ENCODE peak calls at places on chromosomes 3 and 15, in nine cellular contexts. K is A549, X is mammary epithelial cell, S is PC-9, Z is left ventricle myocardium inferior, J is NT2/D1, Q is cardiac muscle cell, G is DND-41, C is Peyer's patch. F is an unnamed sample.

GRCh38 chr3:197292083-197293042 is 6.0 kb downstream of the DLG1 start:
- DNase-seq in G (no peak), C (no peak), X (no peak), K (no peak), S (peak; percentile 45), Q (no peak), J (no peak), Z (no peak), F (no peak)

GRCh38 chr15:101206173-101206572 is 45.7 kb downstream of the CHSY1 start:
- DNase-seq in Q (no peak), K (no peak), C (no peak), X (no peak), J (no peak), S (no peak), G (peak; percentile 48), Z (no peak), F (no peak)

GRCh38 chr15:84810073-84810840 is 6.9 kb upstream of the ALPK3 start:
- DNase-seq in Z (no peak), S (no peak), Q (no peak), J (no peak), X (no peak), G (no peak), K (no peak), C (no peak), F (no peak)

GRCh38 chr15:31341036-31341435 is 14.4 kb downstream of the KLF13 start:
- DNase-seq in G (no peak), J (no peak), Z (no peak), Q (no peak), X (no peak), S (no peak), K (no peak), C (no peak), F (no peak)

GRCh38 chr3:152610621-152611020 is 224.3 kb upstream of the P2RY1 start:
- DNase-seq in Q (no peak), C (no peak), X (no peak), Z (no peak), K (no peak), G (no peak), J (no peak), S (no peak), F (no peak)

GRCh38 chr15:88992216-88992615 is 79.0 kb upstream of the MFGE8 start:
- DNase-seq in C (no peak), Q (no peak), K (no peak), S (no peak), Z (no peak), X (no peak), G (no peak), J (no peak), F (no peak)

GRCh38 chr15:42104095-42104891 is 9.9 kb upstream of the PLA2G4D start:
- DNase-seq in K (no peak), C (no peak), Z (no peak), Q (no peak), X (no peak), G (no peak), J (no peak), S (no peak), F (no peak)

GRCh38 chr15:65072027-65072426 is 4.2 kb upstream of the RASL12 start:
- DNase-seq in Z (peak; percentile 62), K (no peak), J (no peak), Q (no peak), C (no peak), S (no peak), G (no peak), X (no peak), F (peak; percentile 70)

GRCh38 chr3:102194760-102195159 is 240.1 kb upstream of the ZPLD1 start:
- DNase-seq in S (no peak), Z (no peak), X (no peak), K (no peak), C (no peak), Q (no peak), G (no peak), J (no peak), F (no peak)

GRCh38 chr15:47987908-47988532 is 132.8 kb upstream of the SLC24A5 start:
- DNase-seq in J (peak; percentile 36), Q (peak; percentile 78), C (peak; percentile 57), K (peak; percentile 4), S (no peak), G (peak; percentile 8), X (peak; percentile 32), Z (no peak), F (no peak)

GRCh38 chr3:190886945-190887344 is 24.5 kb upstream of the GMNC start:
- DNase-seq in X (peak; percentile 56), Q (no peak), J (no peak), G (no peak), S (no peak), C (no peak), Z (no peak), K (no peak), F (no peak)

GRCh38 chr3:154981201-154981600 is 98.9 kb upstream of the MME start:
- DNase-seq in C (no peak), S (no peak), Q (no peak), X (no peak), J (no peak), Z (no peak), G (no peak), K (no peak), F (no peak)

GRCh38 chr3:23624305-23624704 is 181.4 kb upstream of the UBE2E1 start:
- DNase-seq in Z (no peak), G (no peak), K (no peak), S (no peak), C (no peak), J (no peak), Q (no peak), X (peak; percentile 59), F (no peak)

GRCh38 chr15:71219646-71220045 is 104.4 kb downstream of the THSD4 start:
- DNase-seq in C (no peak), G (no peak), Z (no peak), K (no peak), Q (no peak), X (peak; percentile 86), S (no peak), J (no peak), F (no peak)

GRCh38 chr3:168457973-168458539 is 362.3 kb upstream of the GOLIM4 start:
- DNase-seq in Z (no peak), K (no peak), S (no peak), J (no peak), G (no peak), X (no peak), C (no peak), Q (no peak), F (no peak)

GRCh38 chr3:75265897-75266296 is 398.2 kb upstream of the FRG2C start:
- DNase-seq in Z (no peak), Q (no peak), C (no peak), X (no peak), S (no peak), J (no peak), G (no peak), K (no peak), F (no peak)

GRCh38 chr15:99983171-99983891 is 250.1 kb upstream of the LYSMD4 start:
- DNase-seq in C (no peak), J (peak; percentile 62), X (no peak), G (no peak), Z (no peak), S (no peak), K (no peak), Q (no peak), F (no peak)

GRCh38 chr3:107928084-107928445 is 162.8 kb downstream of the CD47 start:
- DNase-seq in G (no peak), Z (no peak), X (peak; percentile 45), J (no peak), S (no peak), K (peak; percentile 18), Q (peak; percentile 11), C (no peak), F (no peak)

GRCh38 chr3:159852821-159853505 is 135.7 kb upstream of the IL12A start:
- DNase-seq in C (no peak), S (peak; percentile 35), Q (peak; percentile 89), K (peak; percentile 10), G (no peak), Z (peak; percentile 80), J (no peak), X (peak; percentile 66), F (peak; percentile 81)

DNA sequence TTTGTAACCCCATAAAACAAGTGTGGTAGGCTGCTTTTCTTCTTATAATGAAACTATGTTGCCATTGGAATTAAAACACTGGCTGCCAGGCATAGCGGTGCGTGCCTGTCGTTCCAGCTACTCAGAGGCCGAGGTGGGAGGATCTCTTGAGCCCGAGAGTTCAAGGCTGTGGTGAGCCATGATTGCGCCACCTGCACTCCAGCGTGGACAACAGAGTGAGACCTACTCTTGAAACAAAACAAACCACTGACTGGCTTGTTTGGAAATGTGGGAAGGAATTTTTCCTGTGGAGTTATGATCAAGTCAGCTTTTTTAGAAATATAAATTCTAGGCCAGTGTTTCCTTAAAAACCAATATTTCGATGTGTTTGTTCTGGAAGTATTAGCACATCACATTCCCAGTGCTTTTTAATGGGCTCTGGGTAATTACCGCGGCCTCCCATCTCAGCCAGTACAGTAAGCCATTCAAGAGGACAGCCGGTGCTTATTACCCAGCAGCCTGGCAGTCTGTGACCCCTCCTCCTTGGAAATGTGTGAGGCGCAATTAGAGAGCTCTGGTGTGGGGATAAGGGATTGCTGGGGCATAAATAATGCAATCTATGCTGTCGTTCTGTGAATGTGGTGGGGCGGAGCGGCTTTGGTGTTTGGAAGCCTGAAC is 58.3 kb upstream of the TRAK1 start:
- DNase-seq in K (no peak), C (peak; percentile 78), S (no peak), Z (peak; percentile 46), G (no peak), Q (no peak), J (no peak), X (peak; percentile 66), F (no peak)
- H3K4me1 ChIP-seq in K (peaks cover 58% of the 10 kb centered on the region), C (no peaks in the 10 kb centered on the region), S (no peaks in the 10 kb centered on the region), Z (peaks cover 88% of the 10 kb centered on the region), G (no peaks in the 10 kb centered on the region), Q (peaks cover 40% of the 10 kb centered on the region), J (peaks cover 3% of the 10 kb centered on the region), X (peaks cover 46% of the 10 kb centered on the region), F (peaks cover 72% of the 10 kb centered on the region)

GRCh38 chr3:150314248-150315027 is 93.7 kb upstream of the TSC22D2 start:
- DNase-seq in G (no peak), C (peak; percentile 52), J (no peak), Z (no peak), Q (peak; percentile 36), K (no peak), S (peak; percentile 92), X (no peak), F (no peak)
- H3K4me1 ChIP-seq in G (no peaks in the 10 kb centered on the region), C (no peaks in the 10 kb centered on the region), J (peaks cover 3% of the 10 kb centered on the region), Z (no peaks in the 10 kb centered on the region), Q (peaks cover 6% of the 10 kb centered on the region), K (peaks cover 31% of the 10 kb centered on the region), S (peaks cover 60% of the 10 kb centered on the region), X (no peaks in the 10 kb centered on the region), F (no peaks in the 10 kb centered on the region)

GRCh38 chr3:133745981-133746721 is at the start of gene TF:
- DNase-seq in K (no peak), S (no peak), Q (no peak), X (no peak), C (no peak), J (no peak), Z (no peak), G (no peak), F (no peak)
- H3K4me1 ChIP-seq in K (peaks cover 17% of the 10 kb centered on the region), S (peaks cover 16% of the 10 kb centered on the region), Q (no peaks in the 10 kb centered on the region), X (peaks cover 8% of the 10 kb centered on the region), C (no peaks in the 10 kb centered on the region), J (no peaks in the 10 kb centered on the region), Z (peaks cover 7% of the 10 kb centered on the region), G (no peaks in the 10 kb centered on the region), F (no peaks in the 10 kb centered on the region)

DNA sequence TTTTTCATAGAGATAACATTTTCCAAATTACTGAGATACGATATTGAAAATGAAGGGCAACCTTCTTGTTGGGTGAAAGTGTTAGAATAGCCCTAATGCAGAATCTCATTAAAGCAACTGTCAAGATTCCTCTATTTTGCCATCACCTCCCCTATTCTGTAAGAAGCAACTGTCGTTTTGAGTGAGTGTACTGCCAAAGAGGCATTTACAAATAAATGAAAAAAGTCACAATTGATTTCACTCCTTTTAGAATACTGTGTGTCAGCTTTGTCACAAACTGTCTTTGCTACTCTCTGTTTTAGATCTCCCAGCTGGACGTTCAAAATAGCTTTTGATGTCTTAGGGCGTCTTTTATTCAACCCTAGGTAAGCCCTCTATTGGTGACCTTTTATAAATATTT is 322.8 kb upstream of the NAALADL2 start:
- DNase-seq in J (no peak), C (no peak), X (no peak), K (no peak), G (no peak), Z (no peak), Q (no peak), S (no peak), F (no peak)
- H3K4me1 ChIP-seq in J (no peaks in the 10 kb centered on the region), C (no peaks in the 10 kb centered on the region), X (peaks cover 13% of the 10 kb centered on the region), K (no peaks in the 10 kb centered on the region), G (no peaks in the 10 kb centered on the region), Z (peaks cover 12% of the 10 kb centered on the region), Q (no peaks in the 10 kb centered on the region), S (no peaks in the 10 kb centered on the region), F (no peaks in the 10 kb centered on the region)